ENCODE peak calls at places on chromosomes 7 and 10, in six cellular contexts. K is effector CD8-positive, alpha-beta T cell; F is AG20443; R is aorta; S is endodermal cell; C is NCI-H2081. B is an unnamed sample.

GRCh38 chr7:83677180-83677866 is 28.4 kb upstream of the SEMA3E start:
- DNase-seq in K (no peak), F (peak), R (peak), S (no peak), C (no peak), B (peak)

GRCh38 chr10:6274040-6274439 is 71.3 kb downstream of the PFKFB3 start:
- DNase-seq in K (no peak), F (no peak), R (no peak), S (no peak), C (no peak), B (no peak)

GRCh38 chr7:73742753-73743641 is 4.4 kb upstream of the ABHD11 start:
- DNase-seq in K (no peak), F (peak), R (peak), S (peak), C (peak), B (no peak)

GRCh38 chr10:101611506-101611905 is 23.4 kb downstream of the DPCD start:
- DNase-seq in K (no peak), F (peak), R (no peak), S (no peak), C (no peak), B (no peak)

GRCh38 chr7:95811846-95812445 is 39.6 kb downstream of the DYNC1I1 start:
- DNase-seq in K (no peak), F (peak), R (no peak), S (no peak), C (peak), B (peak)

GRCh38 chr10:22605168-22605567 is 109.2 kb downstream of the PIP4K2A start:
- DNase-seq in K (no peak), F (peak), R (no peak), S (no peak), C (no peak), B (no peak)

GRCh38 chr7:122885583-122886356 is 490 bp downstream of the CADPS2 start:
- DNase-seq in K (no peak), F (peak), R (peak), S (peak), C (peak), B (no peak)

GRCh38 chr10:78502208-78502943 is 468.7 kb downstream of the RPS24 start:
- DNase-seq in K (no peak), F (peak), R (no peak), S (peak), C (no peak), B (no peak)

GRCh38 chr7:98418636-98419315 is 17.9 kb upstream of the BAIAP2L1 start:
- DNase-seq in K (no peak), F (peak), R (peak), S (peak), C (no peak), B (peak)

GRCh38 chr7:90604383-90604782 is 8.3 kb downstream of the CDK14 start:
- DNase-seq in K (no peak), F (no peak), R (no peak), S (no peak), C (no peak), B (no peak)

GRCh38 chr7:49774459-49775064 is 1.1 kb downstream of the VWC2 start:
- DNase-seq in K (no peak), F (no peak), R (peak), S (peak), C (no peak), B (no peak)

GRCh38 chr7:129343099-129343700 is 91.0 kb upstream of the STRIP2 start:
- DNase-seq in K (no peak), F (peak), R (no peak), S (no peak), C (peak), B (peak)

GRCh38 chr10:4650109-4650508 is 175.9 kb upstream of the AKR1E2 start:
- DNase-seq in K (no peak), F (peak), R (no peak), S (no peak), C (no peak), B (peak)